ENCODE peak calls at places on chromosomes 6 and 20, in eight cellular contexts. G is neural crest cell, H is ascending aorta, K is lung, Y is IMR-90, L is BJ, Z is breast epithelium, E is cardiac fibroblast. J is an unnamed sample.

GRCh38 chr20:23132930-23133559 is 46.9 kb upstream of the CD93 start:
- DNase-seq in L (no peak), H (no peak), Z (no peak), Y (no peak), G (no peak), K (no peak), E (no peak), J (no peak)

GRCh38 chr6:160221423-160221822 is 37.2 kb downstream of the SLC22A2 start:
- DNase-seq in H (no peak), K (no peak), G (no peak), E (peak), Y (no peak), Z (no peak), L (no peak), J (no peak)

GRCh38 chr6:166616261-166617226 is 10.5 kb downstream of the RPS6KA2 start:
- DNase-seq in G (no peak), H (no peak), L (no peak), Y (no peak), Z (no peak), K (no peak), E (no peak), J (no peak)

GRCh38 chr6:1524040-1524480 is 85.7 kb upstream of the FOXC1 start:
- DNase-seq in Z (peak), E (peak), K (peak), L (no peak), G (peak), Y (peak), H (peak), J (no peak)

GRCh38 chr6:46159229-46159628 is 11.6 kb downstream of the ENPP5 start:
- DNase-seq in K (no peak), G (no peak), Y (no peak), Z (no peak), L (no peak), H (no peak), E (no peak), J (no peak)

GRCh38 chr6:114138577-114139248 is 167.8 kb upstream of the HDAC2 start:
- DNase-seq in Y (no peak), G (no peak), Z (no peak), K (no peak), E (no peak), H (no peak), L (no peak), J (no peak)

GRCh38 chr6:150470131-150470530 is 101.3 kb downstream of the IYD start:
- DNase-seq in E (no peak), Y (no peak), L (no peak), H (no peak), G (no peak), K (no peak), Z (no peak), J (no peak)

GRCh38 chr6:170444056-170444505 is 109.0 kb downstream of the PSMB1 start:
- DNase-seq in Y (no peak), G (no peak), H (no peak), L (no peak), Z (no peak), E (no peak), K (no peak), J (no peak)

GRCh38 chr6:163415620-163416379 is 1.3 kb downstream of the QKI start:
- DNase-seq in H (no peak), K (peak), Y (peak), Z (no peak), E (peak), G (no peak), L (no peak), J (peak)

GRCh38 chr6:112202639-112203341 is 51.6 kb downstream of the LAMA4 start:
- DNase-seq in L (no peak), Y (no peak), G (peak), E (peak), Z (no peak), K (no peak), H (no peak), J (no peak)

GRCh38 chr20:5654557-5654956 is 95.6 kb upstream of the SHLD1 start:
- DNase-seq in L (peak), Y (peak), K (no peak), Z (no peak), E (peak), H (no peak), G (no peak), J (no peak)

GRCh38 chr6:27065183-27065582 is 182.3 kb upstream of the PRSS16 start:
- DNase-seq in L (no peak), H (no peak), E (no peak), K (no peak), G (no peak), Z (no peak), Y (no peak), J (no peak)

GRCh38 chr6:36701401-36701991 is 3.9 kb downstream of the RAB44 start:
- DNase-seq in K (no peak), E (no peak), Y (no peak), Z (no peak), G (no peak), H (no peak), L (no peak), J (no peak)

GRCh38 chr6:116111552-116112528 is 11.2 kb downstream of the NT5DC1 start:
- DNase-seq in E (peak), Y (peak), H (no peak), L (no peak), G (peak), Z (no peak), K (no peak), J (no peak)

GRCh38 chr6:37160922-37161778 is 8.8 kb upstream of the PIM1 start:
- DNase-seq in G (no peak), H (no peak), L (peak), E (peak), Y (peak), Z (no peak), K (no peak), J (no peak)

GRCh38 chr6:125123051-125123450 is 30.5 kb upstream of the TPD52L1 start:
- DNase-seq in Z (no peak), K (no peak), Y (no peak), L (no peak), G (no peak), H (no peak), E (no peak), J (no peak)

GRCh38 chr20:63633732-63634131 is 6.8 kb upstream of the GMEB2 start:
- DNase-seq in H (no peak), Y (no peak), K (no peak), L (no peak), Z (no peak), G (no peak), E (no peak), J (no peak)

GRCh38 chr20:1629321-1629720 is 9.5 kb upstream of the SIRPB1 start:
- DNase-seq in H (no peak), Y (no peak), E (no peak), L (no peak), K (no peak), Z (no peak), G (no peak), J (no peak)

GRCh38 chr6:29631860-29632731 is 887 bp downstream of the GABBR1 start:
- DNase-seq in L (no peak), G (peak), E (peak), Z (peak), Y (peak), H (no peak), K (peak), J (peak)

GRCh38 chr6:116263353-116263752 is 9.5 kb upstream of the TSPYL4 start:
- DNase-seq in Y (no peak), K (no peak), G (no peak), H (no peak), L (no peak), E (no peak), Z (no peak), J (no peak)

GRCh38 chr6:95120984-95121383 is 456.4 kb upstream of the MANEA start:
- DNase-seq in Y (no peak), H (no peak), E (no peak), G (no peak), Z (no peak), K (no peak), L (no peak), J (no peak)

GRCh38 chr6:157323114-157323923 is at the start of gene TMEM242:
- DNase-seq in K (peak), Z (peak), Y (peak), E (peak), G (peak), H (peak), L (peak), J (peak)
- TF ChIP-seq CTCF in K (no peak), Z (peak), Y (no peak), E (peak), G (peak), H (peak), L (peak), J (peak)

GRCh38 chr6:131931063-131931745 is 20.0 kb downstream of the CCN2 start:
- DNase-seq in H (no peak), L (no peak), E (no peak), G (no peak), Z (no peak), K (no peak), Y (peak), J (no peak)

GRCh38 chr6:131924881-131925474 is 26.2 kb downstream of the CCN2 start:
- DNase-seq in G (no peak), E (peak), K (no peak), L (no peak), Z (no peak), H (no peak), Y (peak), J (no peak)

GRCh38 chr6:131923356-131923755 is 27.8 kb downstream of the CCN2 start:
- DNase-seq in Z (no peak), H (no peak), K (peak), G (peak), E (peak), Y (peak), L (no peak), J (no peak)

GRCh38 chr6:131929227-131929626 is 21.9 kb downstream of the CCN2 start:
- DNase-seq in E (no peak), Y (no peak), K (no peak), L (no peak), G (no peak), H (no peak), Z (no peak), J (no peak)
- TF ChIP-seq CTCF in E (no peak), Y (no peak), K (no peak), L (no peak), G (no peak), H (no peak), Z (no peak), J (no peak)

DNA sequence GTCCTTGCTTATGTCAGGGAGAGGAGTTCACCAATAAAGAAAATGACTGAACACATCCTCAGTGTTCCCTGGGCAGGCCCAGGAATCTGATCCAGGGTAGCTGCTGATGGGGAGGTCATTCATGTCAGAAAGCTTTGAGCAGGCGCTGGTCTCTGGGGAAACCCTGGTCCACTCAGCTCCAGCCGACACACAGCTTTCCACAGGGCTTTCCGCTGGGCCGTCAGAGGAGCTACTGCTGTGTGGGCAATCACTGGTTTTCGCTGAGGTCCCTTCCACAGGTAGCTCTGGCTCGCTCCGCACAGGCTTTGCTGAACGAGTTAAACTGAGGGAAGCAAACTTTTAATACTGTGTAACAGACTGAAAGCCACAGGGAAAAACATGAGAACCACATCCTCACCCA is 17.5 kb upstream of the ANKRD60 start:
- DNase-seq in G (no peak), L (no peak), Y (no peak), H (no peak), K (no peak), E (no peak), Z (no peak), J (no peak)
- TF ChIP-seq CTCF in G (no peak), L (no peak), Y (no peak), H (no peak), K (no peak), E (no peak), Z (no peak), J (no peak)

GRCh38 chr20:34709044-34709835 is 5.1 kb downstream of the TP53INP2 start:
- DNase-seq in L (no peak), Z (peak), Y (peak), H (peak), K (peak), G (peak), E (peak), J (peak)

GRCh38 chr20:34710861-34711574 is 6.9 kb downstream of the TP53INP2 start:
- DNase-seq in G (no peak), Y (no peak), Z (no peak), K (no peak), E (no peak), L (no peak), H (no peak), J (no peak)

GRCh38 chr20:34708621-34709043 is 4.5 kb downstream of the TP53INP2 start:
- DNase-seq in E (peak), L (no peak), H (no peak), Z (peak), K (peak), G (peak), Y (peak), J (peak)

GRCh38 chr20:34710568-34710839 is 6.4 kb downstream of the TP53INP2 start:
- DNase-seq in L (no peak), K (no peak), Z (no peak), H (no peak), E (no peak), Y (no peak), G (no peak), J (no peak)

GRCh38 chr20:34709836-34710567 is 5.9 kb downstream of the TP53INP2 start:
- DNase-seq in Z (no peak), L (no peak), E (no peak), Y (peak), K (peak), H (no peak), G (peak), J (peak)
- TF ChIP-seq CTCF in Z (no peak), L (peak), E (no peak), Y (peak), K (peak), H (peak), G (peak), J (no peak)

J was measured in mesothelial cell of epicardium.